ENCODE peak calls at places on chromosomes 7 and 10, in six cellular contexts. One of them, this sample, is unnamed.

GRCh38 chr7:130669051-130669700 is 628 bp upstream of the COPG2 start:
- DNase-seq in lower lobe of right lung: no peak
- DNase-seq in endodermal cell: no peak
- DNase-seq in GM06990: no peak
- DNase-seq in RWPE1: no peak
- DNase-seq in fibroblast of lung: no peak
- DNase-seq in this sample: no peak

GRCh38 chr7:151425670-151426075 is 14.3 kb downstream of the CRYGN start:
- DNase-seq in GM06990: no peak
- DNase-seq in endodermal cell: no peak
- DNase-seq in fibroblast of lung: peak
- DNase-seq in RWPE1: no peak
- DNase-seq in lower lobe of right lung: no peak
- DNase-seq in this sample: no peak

GRCh38 chr10:80319318-80319717 is 29.9 kb upstream of the MAT1A start:
- DNase-seq in GM06990: no peak
- DNase-seq in RWPE1: no peak
- DNase-seq in endodermal cell: no peak
- DNase-seq in fibroblast of lung: no peak
- DNase-seq in lower lobe of right lung: no peak
- DNase-seq in this sample: no peak

GRCh38 chr7:87877641-87878040 is 1.3 kb downstream of the DBF4 start:
- DNase-seq in RWPE1: no peak
- DNase-seq in endodermal cell: no peak
- DNase-seq in lower lobe of right lung: no peak
- DNase-seq in fibroblast of lung: peak
- DNase-seq in GM06990: no peak
- DNase-seq in this sample: no peak

GRCh38 chr7:17661982-17662585 is 278.2 kb downstream of the SNX13 start:
- DNase-seq in GM06990: no peak
- DNase-seq in fibroblast of lung: no peak
- DNase-seq in lower lobe of right lung: no peak
- DNase-seq in endodermal cell: peak
- DNase-seq in RWPE1: no peak
- DNase-seq in this sample: no peak

GRCh38 chr10:69506834-69507643 is 55.8 kb downstream of the TSPAN15 start:
- DNase-seq in endodermal cell: no peak
- DNase-seq in GM06990: no peak
- DNase-seq in lower lobe of right lung: no peak
- DNase-seq in fibroblast of lung: no peak
- DNase-seq in RWPE1: no peak
- DNase-seq in this sample: no peak

GRCh38 chr7:105911961-105912575 is 35.7 kb upstream of the ATXN7L1 start:
- DNase-seq in lower lobe of right lung: no peak
- DNase-seq in RWPE1: no peak
- DNase-seq in endodermal cell: no peak
- DNase-seq in fibroblast of lung: peak
- DNase-seq in GM06990: no peak
- DNase-seq in this sample: no peak

GRCh38 chr10:95406651-95407280 is 116.0 kb upstream of the PDLIM1 start:
- DNase-seq in GM06990: no peak
- DNase-seq in fibroblast of lung: no peak
- DNase-seq in endodermal cell: peak
- DNase-seq in RWPE1: no peak
- DNase-seq in lower lobe of right lung: peak
- DNase-seq in this sample: no peak

GRCh38 chr10:114526112-114526496 is 121.8 kb upstream of the AFAP1L2 start:
- DNase-seq in lower lobe of right lung: no peak
- DNase-seq in fibroblast of lung: peak
- DNase-seq in RWPE1: no peak
- DNase-seq in endodermal cell: no peak
- DNase-seq in GM06990: no peak
- DNase-seq in this sample: no peak

GRCh38 chr7:7331523-7331922 is 149.2 kb downstream of the C1GALT1 start:
- DNase-seq in lower lobe of right lung: no peak
- DNase-seq in RWPE1: no peak
- DNase-seq in fibroblast of lung: no peak
- DNase-seq in GM06990: no peak
- DNase-seq in endodermal cell: no peak
- DNase-seq in this sample: no peak

GRCh38 chr7:7327423-7327822 is 145.1 kb downstream of the C1GALT1 start:
- DNase-seq in endodermal cell: no peak
- DNase-seq in fibroblast of lung: no peak
- DNase-seq in lower lobe of right lung: no peak
- DNase-seq in RWPE1: peak
- DNase-seq in GM06990: no peak
- DNase-seq in this sample: no peak

GRCh38 chr7:7329321-7329720 is 147.0 kb downstream of the C1GALT1 start:
- DNase-seq in fibroblast of lung: no peak
- DNase-seq in lower lobe of right lung: no peak
- DNase-seq in RWPE1: peak
- DNase-seq in GM06990: no peak
- DNase-seq in endodermal cell: no peak
- DNase-seq in this sample: no peak

GRCh38 chr7:7333610-7334009 is 151.3 kb downstream of the C1GALT1 start:
- DNase-seq in endodermal cell: no peak
- DNase-seq in fibroblast of lung: no peak
- DNase-seq in GM06990: no peak
- DNase-seq in RWPE1: no peak
- DNase-seq in lower lobe of right lung: no peak
- DNase-seq in this sample: no peak

DNA sequence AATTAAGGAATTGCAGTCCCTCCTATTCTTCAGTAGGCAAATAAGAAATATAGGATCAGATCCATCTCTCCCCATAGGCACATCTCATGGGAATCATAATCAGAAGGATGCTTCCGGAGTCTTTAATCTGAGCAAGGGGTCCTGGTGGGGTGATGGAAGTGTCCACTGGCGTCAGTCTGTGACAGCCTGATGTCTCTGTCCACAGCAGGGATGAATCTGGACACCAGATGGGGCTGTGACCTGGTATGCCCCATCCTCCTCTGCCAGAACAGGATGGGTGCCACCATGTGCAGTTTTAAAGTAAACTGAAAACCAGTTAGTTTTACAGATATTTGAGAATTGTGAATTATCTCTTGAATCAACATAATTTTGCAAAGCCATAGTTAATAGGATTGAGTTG is 148.7 kb downstream of the C1GALT1 start:
- DNase-seq in RWPE1: no peak
- DNase-seq in endodermal cell: no peak
- DNase-seq in GM06990: no peak
- DNase-seq in fibroblast of lung: no peak
- DNase-seq in lower lobe of right lung: no peak
- DNase-seq in this sample: no peak
- TF ChIP-seq CTCF in RWPE1: no peak
- TF ChIP-seq CTCF in endodermal cell: peak
- TF ChIP-seq CTCF in GM06990: peak
- TF ChIP-seq CTCF in fibroblast of lung: no peak
- TF ChIP-seq CTCF in lower lobe of right lung: no peak
- TF ChIP-seq CTCF in this sample: no peak

GRCh38 chr7:92691578-92691977 is 101.4 kb upstream of the FAM133B start:
- DNase-seq in GM06990: peak
- DNase-seq in endodermal cell: no peak
- DNase-seq in RWPE1: peak
- DNase-seq in lower lobe of right lung: no peak
- DNase-seq in fibroblast of lung: peak
- DNase-seq in this sample: no peak
- TF ChIP-seq CTCF in GM06990: peak
- TF ChIP-seq CTCF in endodermal cell: peak
- TF ChIP-seq CTCF in RWPE1: peak
- TF ChIP-seq CTCF in lower lobe of right lung: peak
- TF ChIP-seq CTCF in fibroblast of lung: peak
- TF ChIP-seq CTCF in this sample: peak

DNA sequence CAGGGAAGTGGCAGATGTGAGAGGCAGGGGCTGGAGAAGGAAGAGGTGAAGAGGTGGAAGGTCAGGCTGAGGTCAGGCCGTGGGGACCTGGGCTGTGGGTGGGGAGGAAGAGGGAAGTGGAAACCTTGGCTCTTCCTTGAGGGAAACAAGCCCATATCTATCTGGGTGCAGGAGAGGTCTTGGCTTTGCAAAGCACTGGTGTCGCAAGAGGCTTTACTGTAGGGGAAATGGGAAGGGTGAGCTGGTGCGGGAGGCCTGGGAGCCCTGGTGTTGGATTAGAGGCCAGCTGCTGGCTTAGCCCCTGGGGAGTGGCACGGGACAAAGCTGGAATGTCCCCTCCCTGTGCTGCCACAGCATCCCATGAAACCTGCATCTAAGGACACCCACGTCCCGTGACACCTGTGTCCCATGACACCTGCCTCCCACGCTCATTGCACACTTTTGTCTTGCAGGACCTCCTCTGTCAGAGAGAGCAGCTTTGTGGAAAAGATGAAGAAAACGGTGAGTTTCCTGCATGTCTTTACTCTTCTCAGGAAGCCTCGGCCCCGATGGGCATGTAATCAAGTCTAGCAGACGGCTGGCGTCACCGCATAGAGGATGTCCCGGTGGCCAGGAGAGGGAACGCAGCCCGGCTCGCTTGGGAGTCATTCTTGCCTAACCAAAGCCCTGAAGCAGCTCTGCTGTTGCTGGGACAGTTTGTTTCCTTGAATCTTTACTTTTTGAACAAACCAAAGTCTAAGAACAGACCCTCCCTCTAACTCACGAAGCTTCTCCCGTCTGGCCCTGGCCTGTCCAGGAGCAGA is 22.2 kb downstream of the TMEM120A start:
- DNase-seq in RWPE1: no peak
- DNase-seq in lower lobe of right lung: peak
- DNase-seq in endodermal cell: peak
- DNase-seq in fibroblast of lung: peak
- DNase-seq in GM06990: no peak
- DNase-seq in this sample: no peak
- TF ChIP-seq CTCF in RWPE1: no peak
- TF ChIP-seq CTCF in lower lobe of right lung: no peak
- TF ChIP-seq CTCF in endodermal cell: peak
- TF ChIP-seq CTCF in fibroblast of lung: no peak
- TF ChIP-seq CTCF in GM06990: no peak
- TF ChIP-seq CTCF in this sample: peak

GRCh38 chr7:34160261-34160752 is 255.0 kb downstream of the BMPER start:
- DNase-seq in fibroblast of lung: peak
- DNase-seq in lower lobe of right lung: no peak
- DNase-seq in RWPE1: no peak
- DNase-seq in endodermal cell: no peak
- DNase-seq in GM06990: no peak
- DNase-seq in this sample: no peak

GRCh38 chr7:34158311-34158710 is 253.0 kb downstream of the BMPER start:
- DNase-seq in lower lobe of right lung: no peak
- DNase-seq in RWPE1: no peak
- DNase-seq in fibroblast of lung: peak
- DNase-seq in endodermal cell: no peak
- DNase-seq in GM06990: no peak
- DNase-seq in this sample: no peak

GRCh38 chr7:34157137-34157536 is 251.8 kb downstream of the BMPER start:
- DNase-seq in lower lobe of right lung: no peak
- DNase-seq in GM06990: no peak
- DNase-seq in endodermal cell: no peak
- DNase-seq in fibroblast of lung: no peak
- DNase-seq in RWPE1: no peak
- DNase-seq in this sample: no peak

GRCh38 chr7:34156336-34156735 is 251.0 kb downstream of the BMPER start:
- DNase-seq in lower lobe of right lung: no peak
- DNase-seq in fibroblast of lung: no peak
- DNase-seq in GM06990: no peak
- DNase-seq in endodermal cell: no peak
- DNase-seq in RWPE1: no peak
- DNase-seq in this sample: no peak

DNA sequence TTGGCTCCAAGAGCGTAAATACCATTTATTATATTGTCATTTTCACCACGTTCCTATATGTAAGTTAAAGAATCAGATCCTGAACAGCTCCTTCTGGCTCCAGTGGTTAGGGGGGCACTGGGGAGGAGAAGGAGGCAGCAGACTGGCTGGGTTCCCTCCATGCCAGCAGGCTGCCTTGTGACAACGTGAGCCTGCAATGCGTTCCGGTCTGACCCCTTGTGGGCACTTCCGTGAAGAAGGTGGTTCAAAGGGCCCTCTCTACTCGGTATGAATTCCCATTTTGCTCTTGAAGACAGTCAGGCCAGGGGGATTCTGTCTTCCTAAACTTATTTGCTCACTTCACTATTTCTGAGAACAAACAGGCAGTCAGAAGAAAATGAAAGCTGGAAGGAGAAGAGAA is 253.4 kb downstream of the BMPER start:
- DNase-seq in endodermal cell: peak
- DNase-seq in RWPE1: no peak
- DNase-seq in GM06990: no peak
- DNase-seq in fibroblast of lung: no peak
- DNase-seq in lower lobe of right lung: no peak
- DNase-seq in this sample: no peak
- TF ChIP-seq CTCF in endodermal cell: peak
- TF ChIP-seq CTCF in RWPE1: no peak
- TF ChIP-seq CTCF in GM06990: no peak
- TF ChIP-seq CTCF in fibroblast of lung: no peak
- TF ChIP-seq CTCF in lower lobe of right lung: no peak
- TF ChIP-seq CTCF in this sample: peak